ENCODE peak calls at places on chromosomes 1 and 21, in five cellular contexts. One of them, this sample, is unnamed.
A peak's percentile ranks its signal among the peaks of the same experiment; 100 is the strongest.

GRCh38 chr1:3904843-3905185 is 4.7 kb upstream of the C1orf174 start:
- DNase-seq in G401: no peak
- DNase-seq in substantia nigra: no peak
- DNase-seq in PC-3: no peak
- DNase-seq in brain microvascular endothelial cell: no peak
- DNase-seq in this sample: peak; percentile 32

GRCh38 chr1:31658721-31659120 is 14.0 kb upstream of the PEF1 start:
- DNase-seq in G401: no peak
- DNase-seq in substantia nigra: no peak
- DNase-seq in PC-3: no peak
- DNase-seq in brain microvascular endothelial cell: peak; percentile 24
- DNase-seq in this sample: no peak

GRCh38 chr21:38848187-38848609 is 42.5 kb downstream of the ETS2 start:
- DNase-seq in brain microvascular endothelial cell: no peak
- DNase-seq in PC-3: no peak
- DNase-seq in G401: no peak
- DNase-seq in substantia nigra: no peak
- DNase-seq in this sample: no peak

GRCh38 chr1:67945733-67946374 is 104.6 kb downstream of the DIRAS3 start:
- DNase-seq in brain microvascular endothelial cell: no peak
- DNase-seq in substantia nigra: no peak
- DNase-seq in G401: no peak
- DNase-seq in PC-3: no peak
- DNase-seq in this sample: no peak

GRCh38 chr1:213055767-213056166 is 4.7 kb downstream of the RPS6KC1 start:
- DNase-seq in G401: no peak
- DNase-seq in brain microvascular endothelial cell: no peak
- DNase-seq in PC-3: no peak
- DNase-seq in substantia nigra: no peak
- DNase-seq in this sample: no peak

GRCh38 chr1:10634075-10634427 is 159.3 kb downstream of the PEX14 start:
- DNase-seq in PC-3: no peak
- DNase-seq in G401: no peak
- DNase-seq in brain microvascular endothelial cell: no peak
- DNase-seq in substantia nigra: no peak
- DNase-seq in this sample: no peak

GRCh38 chr1:20059847-20060246 is 10.1 kb upstream of the PLA2G5 start:
- DNase-seq in PC-3: no peak
- DNase-seq in brain microvascular endothelial cell: no peak
- DNase-seq in G401: no peak
- DNase-seq in substantia nigra: no peak
- DNase-seq in this sample: no peak

GRCh38 chr1:154186177-154186576 is 5.7 kb downstream of the TPM3 start:
- DNase-seq in G401: peak; percentile 11
- DNase-seq in substantia nigra: no peak
- DNase-seq in PC-3: peak; percentile 69
- DNase-seq in brain microvascular endothelial cell: peak; percentile 35
- DNase-seq in this sample: no peak

GRCh38 chr1:9590945-9591668 is 2.4 kb downstream of the TMEM201 start:
- DNase-seq in substantia nigra: no peak
- DNase-seq in brain microvascular endothelial cell: no peak
- DNase-seq in PC-3: no peak
- DNase-seq in G401: no peak
- DNase-seq in this sample: peak; percentile 77

GRCh38 chr1:46513536-46513935 is 23.9 kb downstream of the DMBX1 start:
- DNase-seq in substantia nigra: no peak
- DNase-seq in PC-3: no peak
- DNase-seq in G401: no peak
- DNase-seq in brain microvascular endothelial cell: no peak
- DNase-seq in this sample: peak; percentile 45

GRCh38 chr1:32273389-32274208 is 18.3 kb upstream of the HDAC1 start:
- DNase-seq in PC-3: peak; percentile 88
- DNase-seq in brain microvascular endothelial cell: no peak
- DNase-seq in G401: no peak
- DNase-seq in substantia nigra: no peak
- DNase-seq in this sample: no peak

GRCh38 chr1:230191079-230191478 is 124.0 kb downstream of the GALNT2 start:
- DNase-seq in substantia nigra: no peak
- DNase-seq in PC-3: no peak
- DNase-seq in brain microvascular endothelial cell: peak; percentile 83
- DNase-seq in G401: no peak
- DNase-seq in this sample: no peak

GRCh38 chr21:32386195-32386870 is 6.5 kb downstream of the URB1 start:
- DNase-seq in brain microvascular endothelial cell: no peak
- DNase-seq in substantia nigra: no peak
- DNase-seq in PC-3: no peak
- DNase-seq in G401: no peak
- DNase-seq in this sample: no peak